ENCODE peak calls at places on chromosomes 11 and 22, in six cellular contexts. One of them, this sample, is unnamed.
A peak's percentile ranks its signal among the peaks of the same experiment; 100 is the strongest.

GRCh38 chr11:65059959-65060824 is 1.8 kb upstream of the NAALADL1 start:
- DNase-seq in colonic mucosa: peak; percentile 45
- DNase-seq in fibroblast of pulmonary artery: peak; percentile 18
- DNase-seq in prostate gland: no peak
- DNase-seq in retinal pigment epithelial cell: no peak
- DNase-seq in stomach: no peak
- DNase-seq in this sample: no peak

GRCh38 chr11:69588270-69588669 is 52.7 kb upstream of the CCND1 start:
- DNase-seq in colonic mucosa: no peak
- DNase-seq in fibroblast of pulmonary artery: peak; percentile 65
- DNase-seq in prostate gland: no peak
- DNase-seq in retinal pigment epithelial cell: no peak
- DNase-seq in stomach: no peak
- DNase-seq in this sample: peak; percentile 96

GRCh38 chr22:49705631-49706352 is 121.9 kb downstream of the BRD1 start:
- DNase-seq in colonic mucosa: no peak
- DNase-seq in fibroblast of pulmonary artery: no peak
- DNase-seq in prostate gland: no peak
- DNase-seq in retinal pigment epithelial cell: no peak
- DNase-seq in stomach: no peak
- DNase-seq in this sample: no peak

GRCh38 chr22:37232140-37232998 is 11.7 kb downstream of the RAC2 start:
- DNase-seq in colonic mucosa: no peak
- DNase-seq in fibroblast of pulmonary artery: no peak
- DNase-seq in prostate gland: no peak
- DNase-seq in retinal pigment epithelial cell: no peak
- DNase-seq in stomach: no peak
- DNase-seq in this sample: no peak

GRCh38 chr11:88175004-88175706 is at the start of gene RAB38:
- DNase-seq in colonic mucosa: peak; percentile 56
- DNase-seq in fibroblast of pulmonary artery: peak; percentile 20
- DNase-seq in prostate gland: peak; percentile 17
- DNase-seq in retinal pigment epithelial cell: no peak
- DNase-seq in stomach: peak; percentile 64
- DNase-seq in this sample: no peak

GRCh38 chr22:24091551-24092420 is 80.7 kb downstream of the CABIN1 start:
- DNase-seq in colonic mucosa: no peak
- DNase-seq in fibroblast of pulmonary artery: no peak
- DNase-seq in prostate gland: no peak
- DNase-seq in retinal pigment epithelial cell: no peak
- DNase-seq in stomach: no peak
- DNase-seq in this sample: no peak

GRCh38 chr22:29654420-29654819 is 51.0 kb downstream of the NF2 start:
- DNase-seq in colonic mucosa: no peak
- DNase-seq in fibroblast of pulmonary artery: no peak
- DNase-seq in prostate gland: no peak
- DNase-seq in retinal pigment epithelial cell: no peak
- DNase-seq in stomach: no peak
- DNase-seq in this sample: no peak

GRCh38 chr11:86440305-86440716 is 65.6 kb downstream of the CCDC81 start:
- DNase-seq in colonic mucosa: no peak
- DNase-seq in fibroblast of pulmonary artery: peak; percentile 83
- DNase-seq in prostate gland: no peak
- DNase-seq in retinal pigment epithelial cell: no peak
- DNase-seq in stomach: no peak
- DNase-seq in this sample: peak; percentile 92

GRCh38 chr11:16080688-16081388 is 275.5 kb downstream of the SOX6 start:
- DNase-seq in colonic mucosa: no peak
- DNase-seq in fibroblast of pulmonary artery: no peak
- DNase-seq in prostate gland: no peak
- DNase-seq in retinal pigment epithelial cell: no peak
- DNase-seq in stomach: no peak
- DNase-seq in this sample: no peak

GRCh38 chr11:121464352-121464946 is 11.7 kb upstream of the SORL1-AS1 start:
- DNase-seq in colonic mucosa: no peak
- DNase-seq in fibroblast of pulmonary artery: peak; percentile 83
- DNase-seq in prostate gland: peak; percentile 65
- DNase-seq in retinal pigment epithelial cell: peak; percentile 60
- DNase-seq in stomach: no peak
- DNase-seq in this sample: peak; percentile 92

GRCh38 chr11:70882716-70883085 is 369.7 kb downstream of the SHANK2 start:
- DNase-seq in colonic mucosa: no peak
- DNase-seq in fibroblast of pulmonary artery: no peak
- DNase-seq in prostate gland: no peak
- DNase-seq in retinal pigment epithelial cell: no peak
- DNase-seq in stomach: no peak
- DNase-seq in this sample: no peak

GRCh38 chr22:20061481-20061861 is 18.6 kb upstream of the DGCR8 start:
- DNase-seq in colonic mucosa: no peak
- DNase-seq in fibroblast of pulmonary artery: peak; percentile 56
- DNase-seq in prostate gland: no peak
- DNase-seq in retinal pigment epithelial cell: no peak
- DNase-seq in stomach: no peak
- DNase-seq in this sample: peak; percentile 57

GRCh38 chr11:48081151-48082010 is 101.0 kb downstream of the PTPRJ start:
- DNase-seq in colonic mucosa: no peak
- DNase-seq in fibroblast of pulmonary artery: peak; percentile 69
- DNase-seq in prostate gland: peak; percentile 69
- DNase-seq in retinal pigment epithelial cell: peak; percentile 69
- DNase-seq in stomach: no peak
- DNase-seq in this sample: peak; percentile 76

GRCh38 chr22:25702046-25702445 is 39.9 kb upstream of the MYO18B start:
- DNase-seq in colonic mucosa: no peak
- DNase-seq in fibroblast of pulmonary artery: peak; percentile 55
- DNase-seq in prostate gland: no peak
- DNase-seq in retinal pigment epithelial cell: no peak
- DNase-seq in stomach: no peak
- DNase-seq in this sample: peak; percentile 51

GRCh38 chr11:67523556-67524479 is 572 bp upstream of the CABP2 start:
- DNase-seq in colonic mucosa: no peak
- DNase-seq in fibroblast of pulmonary artery: no peak
- DNase-seq in prostate gland: no peak
- DNase-seq in retinal pigment epithelial cell: no peak
- DNase-seq in stomach: no peak
- DNase-seq in this sample: no peak

GRCh38 chr11:78400701-78401100 is 16.9 kb downstream of the GAB2 start:
- DNase-seq in colonic mucosa: no peak
- DNase-seq in fibroblast of pulmonary artery: no peak
- DNase-seq in prostate gland: no peak
- DNase-seq in retinal pigment epithelial cell: no peak
- DNase-seq in stomach: no peak
- DNase-seq in this sample: no peak

GRCh38 chr22:31550871-31551370 is 54.6 kb downstream of the SFI1 start:
- DNase-seq in colonic mucosa: no peak
- DNase-seq in fibroblast of pulmonary artery: no peak
- DNase-seq in prostate gland: no peak
- DNase-seq in retinal pigment epithelial cell: no peak
- DNase-seq in stomach: no peak
- DNase-seq in this sample: no peak

GRCh38 chr22:43698403-43698802 is 113.7 kb downstream of the EFCAB6 start:
- DNase-seq in colonic mucosa: no peak
- DNase-seq in fibroblast of pulmonary artery: peak; percentile 6
- DNase-seq in prostate gland: no peak
- DNase-seq in retinal pigment epithelial cell: no peak
- DNase-seq in stomach: no peak
- DNase-seq in this sample: peak; percentile 7

GRCh38 chr22:41891407-41891806 is 23.5 kb downstream of the SHISA8 start:
- DNase-seq in colonic mucosa: no peak
- DNase-seq in fibroblast of pulmonary artery: no peak
- DNase-seq in prostate gland: no peak
- DNase-seq in retinal pigment epithelial cell: no peak
- DNase-seq in stomach: no peak
- DNase-seq in this sample: no peak

GRCh38 chr11:723120-723883 is 17.3 kb downstream of the EPS8L2 start:
- DNase-seq in colonic mucosa: peak; percentile 62
- DNase-seq in fibroblast of pulmonary artery: peak; percentile 73
- DNase-seq in prostate gland: no peak
- DNase-seq in retinal pigment epithelial cell: no peak
- DNase-seq in stomach: no peak
- DNase-seq in this sample: peak; percentile 62

GRCh38 chr11:63443714-63444113 is 47.3 kb downstream of the PLAAT5 start:
- DNase-seq in colonic mucosa: no peak
- DNase-seq in fibroblast of pulmonary artery: no peak
- DNase-seq in prostate gland: no peak
- DNase-seq in retinal pigment epithelial cell: no peak
- DNase-seq in stomach: no peak
- DNase-seq in this sample: no peak

GRCh38 chr11:124753207-124753606 is 1.2 kb upstream of the VSIG2 start:
- DNase-seq in colonic mucosa: no peak
- DNase-seq in fibroblast of pulmonary artery: no peak
- DNase-seq in prostate gland: no peak
- DNase-seq in retinal pigment epithelial cell: no peak
- DNase-seq in stomach: no peak
- DNase-seq in this sample: no peak

GRCh38 chr11:13567551-13567950 is 71.8 kb upstream of the PTH start:
- DNase-seq in colonic mucosa: no peak
- DNase-seq in fibroblast of pulmonary artery: no peak
- DNase-seq in prostate gland: no peak
- DNase-seq in retinal pigment epithelial cell: no peak
- DNase-seq in stomach: no peak
- DNase-seq in this sample: no peak

GRCh38 chr11:131465746-131466145 is 95.3 kb downstream of the NTM start:
- DNase-seq in colonic mucosa: no peak
- DNase-seq in fibroblast of pulmonary artery: no peak
- DNase-seq in prostate gland: no peak
- DNase-seq in retinal pigment epithelial cell: no peak
- DNase-seq in stomach: no peak
- DNase-seq in this sample: no peak

GRCh38 chr11:107275632-107276031 is 182.0 kb downstream of the CWF19L2 start:
- DNase-seq in colonic mucosa: no peak
- DNase-seq in fibroblast of pulmonary artery: no peak
- DNase-seq in prostate gland: no peak
- DNase-seq in retinal pigment epithelial cell: no peak
- DNase-seq in stomach: no peak
- DNase-seq in this sample: peak; percentile 29

GRCh38 chr11:87300640-87301381 is 263.1 kb downstream of the TMEM135 start:
- DNase-seq in colonic mucosa: no peak
- DNase-seq in fibroblast of pulmonary artery: no peak
- DNase-seq in prostate gland: no peak
- DNase-seq in retinal pigment epithelial cell: no peak
- DNase-seq in stomach: no peak
- DNase-seq in this sample: peak; percentile 10

GRCh38 chr22:49326558-49326957 is 501.1 kb downstream of the BRD1 start:
- DNase-seq in colonic mucosa: no peak
- DNase-seq in fibroblast of pulmonary artery: no peak
- DNase-seq in prostate gland: no peak
- DNase-seq in retinal pigment epithelial cell: no peak
- DNase-seq in stomach: peak; percentile 10
- DNase-seq in this sample: no peak

GRCh38 chr11:22795914-22796313 is 33.7 kb downstream of the SVIP start:
- DNase-seq in colonic mucosa: no peak
- DNase-seq in fibroblast of pulmonary artery: peak; percentile 10
- DNase-seq in prostate gland: no peak
- DNase-seq in retinal pigment epithelial cell: no peak
- DNase-seq in stomach: no peak
- DNase-seq in this sample: no peak

GRCh38 chr11:6062691-6063358 is 32.3 kb upstream of the OR56A1 start:
- DNase-seq in colonic mucosa: no peak
- DNase-seq in fibroblast of pulmonary artery: no peak
- DNase-seq in prostate gland: no peak
- DNase-seq in retinal pigment epithelial cell: no peak
- DNase-seq in stomach: no peak
- DNase-seq in this sample: no peak

DNA sequence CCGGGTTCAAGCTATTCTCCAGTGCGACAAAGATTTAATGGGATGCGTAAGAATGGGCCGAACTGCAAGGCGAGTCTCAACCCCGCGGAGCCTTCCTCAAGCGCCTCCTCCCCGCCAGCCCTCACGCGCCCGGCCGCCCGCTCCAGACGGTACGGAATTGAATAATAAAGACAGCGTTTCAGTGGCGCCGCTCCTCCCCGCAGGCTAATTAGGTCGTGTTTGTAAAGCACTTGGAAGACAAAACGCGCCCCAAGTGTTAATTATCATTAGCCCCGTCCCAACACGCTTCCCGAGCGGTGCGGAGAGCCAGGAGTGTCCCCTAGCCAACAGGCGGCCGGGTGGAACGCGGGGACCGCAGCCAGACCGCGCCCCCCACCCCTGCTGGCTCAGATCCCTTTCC is 192.0 kb downstream of the BUD13 start:
- DNase-seq in colonic mucosa: no peak
- DNase-seq in fibroblast of pulmonary artery: no peak
- DNase-seq in prostate gland: no peak
- DNase-seq in retinal pigment epithelial cell: no peak
- DNase-seq in stomach: no peak
- DNase-seq in this sample: no peak
- H3K4me3 ChIP-seq in colonic mucosa: no peak overlapping the region
- H3K4me3 ChIP-seq in fibroblast of pulmonary artery: no peak overlapping the region
- H3K4me3 ChIP-seq in prostate gland: no peak overlapping the region
- H3K4me3 ChIP-seq in retinal pigment epithelial cell: no peak overlapping the region
- H3K4me3 ChIP-seq in stomach: no peak overlapping the region
- H3K4me3 ChIP-seq in this sample: no peak overlapping the region

DNA sequence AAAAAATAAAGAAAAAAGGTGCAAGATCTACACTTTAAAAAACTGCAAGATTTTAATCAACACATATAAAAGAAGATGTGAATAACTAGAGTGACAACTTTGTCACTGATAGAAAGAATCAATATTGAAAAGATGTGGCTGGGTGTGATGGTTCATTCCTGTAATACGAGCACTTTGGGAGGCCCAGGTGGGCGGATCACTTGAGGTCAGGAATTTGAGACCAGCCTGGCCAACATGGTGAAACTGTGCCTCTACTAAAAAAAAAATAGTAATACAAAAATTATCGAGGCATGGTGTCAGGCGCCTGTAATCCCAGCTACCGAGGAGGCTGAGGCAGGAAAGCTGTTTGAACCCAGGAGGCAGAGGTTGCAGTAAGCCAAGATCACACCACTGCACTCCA is 21.0 kb upstream of the FBLN1 start:
- DNase-seq in colonic mucosa: no peak
- DNase-seq in fibroblast of pulmonary artery: no peak
- DNase-seq in prostate gland: no peak
- DNase-seq in retinal pigment epithelial cell: no peak
- DNase-seq in stomach: no peak
- DNase-seq in this sample: no peak
- TF ChIP-seq CTCF in colonic mucosa: no peak
- TF ChIP-seq CTCF in fibroblast of pulmonary artery: no peak
- TF ChIP-seq CTCF in prostate gland: no peak
- TF ChIP-seq CTCF in retinal pigment epithelial cell: no peak
- TF ChIP-seq CTCF in stomach: no peak
- TF ChIP-seq CTCF in this sample: no peak

GRCh38 chr11:18347471-18348125 is 25.2 kb downstream of the GTF2H1 start:
- DNase-seq in colonic mucosa: no peak
- DNase-seq in fibroblast of pulmonary artery: peak; percentile 43
- DNase-seq in prostate gland: no peak
- DNase-seq in retinal pigment epithelial cell: no peak
- DNase-seq in stomach: no peak
- DNase-seq in this sample: peak; percentile 81
- H3K4me3 ChIP-seq in colonic mucosa: no peak overlapping the region
- H3K4me3 ChIP-seq in fibroblast of pulmonary artery: no peak overlapping the region
- H3K4me3 ChIP-seq in prostate gland: no peak overlapping the region
- H3K4me3 ChIP-seq in retinal pigment epithelial cell: no peak overlapping the region
- H3K4me3 ChIP-seq in stomach: no peak overlapping the region
- H3K4me3 ChIP-seq in this sample: no peak overlapping the region

DNA sequence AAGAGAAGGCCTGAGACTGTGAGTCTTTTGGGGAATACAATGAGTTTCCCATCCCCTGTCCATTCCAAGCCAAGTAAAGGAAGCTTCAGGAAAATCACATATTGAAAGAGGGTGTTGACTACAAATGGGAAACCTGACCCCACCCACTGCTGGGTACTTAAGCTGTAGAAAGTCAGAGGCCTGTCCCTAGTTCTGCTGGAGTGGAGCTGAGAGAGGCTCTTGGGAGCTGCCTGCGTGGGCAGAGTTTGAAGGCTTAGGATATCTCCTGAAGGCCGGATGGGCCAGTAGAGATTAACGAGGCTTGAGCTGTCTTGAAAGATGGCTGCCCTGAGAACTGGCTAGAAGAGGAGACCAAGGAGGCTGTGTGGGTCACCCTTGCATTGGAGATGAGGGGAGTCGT is 176.2 kb upstream of the NECTIN1 start:
- DNase-seq in colonic mucosa: peak; percentile 69
- DNase-seq in fibroblast of pulmonary artery: no peak
- DNase-seq in prostate gland: no peak
- DNase-seq in retinal pigment epithelial cell: no peak
- DNase-seq in stomach: peak; percentile 57
- DNase-seq in this sample: no peak
- TF ChIP-seq CTCF in colonic mucosa: no peak
- TF ChIP-seq CTCF in fibroblast of pulmonary artery: no peak
- TF ChIP-seq CTCF in prostate gland: no peak
- TF ChIP-seq CTCF in retinal pigment epithelial cell: no peak
- TF ChIP-seq CTCF in stomach: no peak
- TF ChIP-seq CTCF in this sample: no peak

This sample was measured in fibroblast of mammary gland.